ENCODE peak calls at places on chromosomes 1 and 21, in ten cellular contexts. One of them, this sample, is unnamed.

GRCh38 chr1:224329484-224329841 is 509 bp downstream of the NVL start:
- DNase-seq in activated B cell treated with CpG ODN at 0.5 μM for 24 hours: no peak
- DNase-seq in activated T-cell treated with anti-CD3 and anti-CD28 coated beads for 1 hour: no peak
- DNase-seq in CD14-positive monocyte: no peak
- DNase-seq in left lung: no peak
- DNase-seq in aorta: no peak
- DNase-seq in hippocampal formation: no peak
- DNase-seq in dorsolateral prefrontal cortex: no peak
- DNase-seq in fibroblast of gingiva: no peak
- DNase-seq in NCI-H1048: no peak
- DNase-seq in this sample: no peak

GRCh38 chr1:19596719-19597462 is 47.2 kb upstream of the NBL1 start:
- DNase-seq in activated B cell treated with CpG ODN at 0.5 μM for 24 hours: peak; percentile 86
- DNase-seq in activated T-cell treated with anti-CD3 and anti-CD28 coated beads for 1 hour: peak; percentile 93
- DNase-seq in CD14-positive monocyte: peak; percentile 98
- DNase-seq in left lung: peak; percentile 96
- DNase-seq in aorta: peak; percentile 98
- DNase-seq in hippocampal formation: peak; percentile 89
- DNase-seq in dorsolateral prefrontal cortex: peak; percentile 90
- DNase-seq in fibroblast of gingiva: peak; percentile 97
- DNase-seq in NCI-H1048: peak; percentile 92
- DNase-seq in this sample: peak; percentile 94

GRCh38 chr1:156767879-156768608 is 709 bp downstream of the PRCC start:
- DNase-seq in activated B cell treated with CpG ODN at 0.5 μM for 24 hours: no peak
- DNase-seq in activated T-cell treated with anti-CD3 and anti-CD28 coated beads for 1 hour: no peak
- DNase-seq in CD14-positive monocyte: peak; percentile 64
- DNase-seq in left lung: peak; percentile 86
- DNase-seq in aorta: peak; percentile 86
- DNase-seq in hippocampal formation: no peak
- DNase-seq in dorsolateral prefrontal cortex: no peak
- DNase-seq in fibroblast of gingiva: no peak
- DNase-seq in NCI-H1048: no peak
- DNase-seq in this sample: no peak

GRCh38 chr1:101314244-101314643 is 77.4 kb downstream of the S1PR1 start:
- DNase-seq in activated B cell treated with CpG ODN at 0.5 μM for 24 hours: no peak
- DNase-seq in activated T-cell treated with anti-CD3 and anti-CD28 coated beads for 1 hour: no peak
- DNase-seq in CD14-positive monocyte: no peak
- DNase-seq in left lung: no peak
- DNase-seq in aorta: no peak
- DNase-seq in hippocampal formation: no peak
- DNase-seq in dorsolateral prefrontal cortex: no peak
- DNase-seq in fibroblast of gingiva: no peak
- DNase-seq in NCI-H1048: no peak
- DNase-seq in this sample: no peak

GRCh38 chr1:224510880-224511645 is 76.5 kb upstream of the WDR26 start:
- DNase-seq in activated B cell treated with CpG ODN at 0.5 μM for 24 hours: no peak
- DNase-seq in activated T-cell treated with anti-CD3 and anti-CD28 coated beads for 1 hour: no peak
- DNase-seq in CD14-positive monocyte: no peak
- DNase-seq in left lung: no peak
- DNase-seq in aorta: no peak
- DNase-seq in hippocampal formation: no peak
- DNase-seq in dorsolateral prefrontal cortex: no peak
- DNase-seq in fibroblast of gingiva: peak; percentile 65
- DNase-seq in NCI-H1048: no peak
- DNase-seq in this sample: no peak

GRCh38 chr1:46203738-46204405 is 738 bp downstream of the LURAP1 start:
- DNase-seq in activated B cell treated with CpG ODN at 0.5 μM for 24 hours: no peak
- DNase-seq in activated T-cell treated with anti-CD3 and anti-CD28 coated beads for 1 hour: no peak
- DNase-seq in CD14-positive monocyte: no peak
- DNase-seq in left lung: no peak
- DNase-seq in aorta: no peak
- DNase-seq in hippocampal formation: peak; percentile 53
- DNase-seq in dorsolateral prefrontal cortex: no peak
- DNase-seq in fibroblast of gingiva: no peak
- DNase-seq in NCI-H1048: no peak
- DNase-seq in this sample: no peak

GRCh38 chr1:1908506-1908791 is 6.6 kb upstream of the CALML6 start:
- DNase-seq in activated B cell treated with CpG ODN at 0.5 μM for 24 hours: peak; percentile 50
- DNase-seq in activated T-cell treated with anti-CD3 and anti-CD28 coated beads for 1 hour: no peak
- DNase-seq in CD14-positive monocyte: peak; percentile 50
- DNase-seq in left lung: no peak
- DNase-seq in aorta: peak; percentile 86
- DNase-seq in hippocampal formation: no peak
- DNase-seq in dorsolateral prefrontal cortex: no peak
- DNase-seq in fibroblast of gingiva: no peak
- DNase-seq in NCI-H1048: no peak
- DNase-seq in this sample: no peak

GRCh38 chr1:87826639-87827345 is 498.1 kb downstream of the LMO4 start:
- DNase-seq in activated B cell treated with CpG ODN at 0.5 μM for 24 hours: no peak
- DNase-seq in activated T-cell treated with anti-CD3 and anti-CD28 coated beads for 1 hour: no peak
- DNase-seq in CD14-positive monocyte: peak; percentile 53
- DNase-seq in left lung: no peak
- DNase-seq in aorta: no peak
- DNase-seq in hippocampal formation: no peak
- DNase-seq in dorsolateral prefrontal cortex: no peak
- DNase-seq in fibroblast of gingiva: peak; percentile 94
- DNase-seq in NCI-H1048: no peak
- DNase-seq in this sample: no peak

GRCh38 chr1:43750083-43750482 is 42.7 kb downstream of the ST3GAL3 start:
- DNase-seq in activated B cell treated with CpG ODN at 0.5 μM for 24 hours: no peak
- DNase-seq in activated T-cell treated with anti-CD3 and anti-CD28 coated beads for 1 hour: no peak
- DNase-seq in CD14-positive monocyte: no peak
- DNase-seq in left lung: no peak
- DNase-seq in aorta: no peak
- DNase-seq in hippocampal formation: no peak
- DNase-seq in dorsolateral prefrontal cortex: no peak
- DNase-seq in fibroblast of gingiva: peak; percentile 8
- DNase-seq in NCI-H1048: no peak
- DNase-seq in this sample: no peak

GRCh38 chr1:217272385-217272784 is 358.5 kb downstream of the GPATCH2 start:
- DNase-seq in activated B cell treated with CpG ODN at 0.5 μM for 24 hours: no peak
- DNase-seq in activated T-cell treated with anti-CD3 and anti-CD28 coated beads for 1 hour: no peak
- DNase-seq in CD14-positive monocyte: no peak
- DNase-seq in left lung: no peak
- DNase-seq in aorta: no peak
- DNase-seq in hippocampal formation: no peak
- DNase-seq in dorsolateral prefrontal cortex: no peak
- DNase-seq in fibroblast of gingiva: peak; percentile 56
- DNase-seq in NCI-H1048: no peak
- DNase-seq in this sample: no peak

GRCh38 chr1:6180578-6181311 is 624 bp upstream of the CHD5 start:
- DNase-seq in activated B cell treated with CpG ODN at 0.5 μM for 24 hours: no peak
- DNase-seq in activated T-cell treated with anti-CD3 and anti-CD28 coated beads for 1 hour: no peak
- DNase-seq in CD14-positive monocyte: no peak
- DNase-seq in left lung: no peak
- DNase-seq in aorta: no peak
- DNase-seq in hippocampal formation: no peak
- DNase-seq in dorsolateral prefrontal cortex: no peak
- DNase-seq in fibroblast of gingiva: no peak
- DNase-seq in NCI-H1048: no peak
- DNase-seq in this sample: no peak

GRCh38 chr1:9476790-9477463 is 62.3 kb upstream of the SLC25A33 start:
- DNase-seq in activated B cell treated with CpG ODN at 0.5 μM for 24 hours: no peak
- DNase-seq in activated T-cell treated with anti-CD3 and anti-CD28 coated beads for 1 hour: no peak
- DNase-seq in CD14-positive monocyte: no peak
- DNase-seq in left lung: no peak
- DNase-seq in aorta: no peak
- DNase-seq in hippocampal formation: no peak
- DNase-seq in dorsolateral prefrontal cortex: no peak
- DNase-seq in fibroblast of gingiva: no peak
- DNase-seq in NCI-H1048: no peak
- DNase-seq in this sample: no peak

GRCh38 chr21:43284700-43285099 is 115.9 kb downstream of the CRYAA start:
- DNase-seq in activated B cell treated with CpG ODN at 0.5 μM for 24 hours: no peak
- DNase-seq in activated T-cell treated with anti-CD3 and anti-CD28 coated beads for 1 hour: no peak
- DNase-seq in CD14-positive monocyte: no peak
- DNase-seq in left lung: no peak
- DNase-seq in aorta: no peak
- DNase-seq in hippocampal formation: no peak
- DNase-seq in dorsolateral prefrontal cortex: no peak
- DNase-seq in fibroblast of gingiva: no peak
- DNase-seq in NCI-H1048: no peak
- DNase-seq in this sample: no peak

GRCh38 chr1:186195377-186195931 is 179.6 kb downstream of the TPR start:
- DNase-seq in activated B cell treated with CpG ODN at 0.5 μM for 24 hours: no peak
- DNase-seq in activated T-cell treated with anti-CD3 and anti-CD28 coated beads for 1 hour: no peak
- DNase-seq in CD14-positive monocyte: no peak
- DNase-seq in left lung: no peak
- DNase-seq in aorta: no peak
- DNase-seq in hippocampal formation: no peak
- DNase-seq in dorsolateral prefrontal cortex: no peak
- DNase-seq in fibroblast of gingiva: no peak
- DNase-seq in NCI-H1048: no peak
- DNase-seq in this sample: no peak

GRCh38 chr1:209805341-209805781 is 581 bp downstream of the IRF6 start:
- DNase-seq in activated B cell treated with CpG ODN at 0.5 μM for 24 hours: no peak
- DNase-seq in activated T-cell treated with anti-CD3 and anti-CD28 coated beads for 1 hour: no peak
- DNase-seq in CD14-positive monocyte: no peak
- DNase-seq in left lung: no peak
- DNase-seq in aorta: no peak
- DNase-seq in hippocampal formation: no peak
- DNase-seq in dorsolateral prefrontal cortex: no peak
- DNase-seq in fibroblast of gingiva: no peak
- DNase-seq in NCI-H1048: no peak
- DNase-seq in this sample: no peak

GRCh38 chr1:55203064-55203463 is 12.1 kb downstream of the USP24 start:
- DNase-seq in activated B cell treated with CpG ODN at 0.5 μM for 24 hours: no peak
- DNase-seq in activated T-cell treated with anti-CD3 and anti-CD28 coated beads for 1 hour: no peak
- DNase-seq in CD14-positive monocyte: no peak
- DNase-seq in left lung: no peak
- DNase-seq in aorta: no peak
- DNase-seq in hippocampal formation: no peak
- DNase-seq in dorsolateral prefrontal cortex: no peak
- DNase-seq in fibroblast of gingiva: no peak
- DNase-seq in NCI-H1048: no peak
- DNase-seq in this sample: no peak

GRCh38 chr1:207959141-207959825 is 48.4 kb upstream of the CD34 start:
- DNase-seq in activated B cell treated with CpG ODN at 0.5 μM for 24 hours: peak; percentile 23
- DNase-seq in activated T-cell treated with anti-CD3 and anti-CD28 coated beads for 1 hour: no peak
- DNase-seq in CD14-positive monocyte: no peak
- DNase-seq in left lung: peak; percentile 88
- DNase-seq in aorta: peak; percentile 96
- DNase-seq in hippocampal formation: peak; percentile 7
- DNase-seq in dorsolateral prefrontal cortex: no peak
- DNase-seq in fibroblast of gingiva: peak; percentile 53
- DNase-seq in NCI-H1048: no peak
- DNase-seq in this sample: no peak

GRCh38 chr1:160168609-160169369 is 17.4 kb downstream of the ATP1A4 start:
- DNase-seq in activated B cell treated with CpG ODN at 0.5 μM for 24 hours: no peak
- DNase-seq in activated T-cell treated with anti-CD3 and anti-CD28 coated beads for 1 hour: no peak
- DNase-seq in CD14-positive monocyte: no peak
- DNase-seq in left lung: no peak
- DNase-seq in aorta: no peak
- DNase-seq in hippocampal formation: no peak
- DNase-seq in dorsolateral prefrontal cortex: no peak
- DNase-seq in fibroblast of gingiva: peak; percentile 51
- DNase-seq in NCI-H1048: no peak
- DNase-seq in this sample: no peak

GRCh38 chr1:152502496-152503180 is 8.0 kb upstream of the LCE5A start:
- DNase-seq in activated B cell treated with CpG ODN at 0.5 μM for 24 hours: no peak
- DNase-seq in activated T-cell treated with anti-CD3 and anti-CD28 coated beads for 1 hour: no peak
- DNase-seq in CD14-positive monocyte: no peak
- DNase-seq in left lung: no peak
- DNase-seq in aorta: no peak
- DNase-seq in hippocampal formation: no peak
- DNase-seq in dorsolateral prefrontal cortex: no peak
- DNase-seq in fibroblast of gingiva: no peak
- DNase-seq in NCI-H1048: no peak
- DNase-seq in this sample: no peak

GRCh38 chr1:65407875-65408274 is 12.6 kb upstream of the LEPR start:
- DNase-seq in activated B cell treated with CpG ODN at 0.5 μM for 24 hours: no peak
- DNase-seq in activated T-cell treated with anti-CD3 and anti-CD28 coated beads for 1 hour: no peak
- DNase-seq in CD14-positive monocyte: no peak
- DNase-seq in left lung: no peak
- DNase-seq in aorta: no peak
- DNase-seq in hippocampal formation: no peak
- DNase-seq in dorsolateral prefrontal cortex: no peak
- DNase-seq in fibroblast of gingiva: no peak
- DNase-seq in NCI-H1048: no peak
- DNase-seq in this sample: no peak

GRCh38 chr1:117652421-117652820 is 46.6 kb downstream of the TENT5C start:
- DNase-seq in activated B cell treated with CpG ODN at 0.5 μM for 24 hours: peak; percentile 1
- DNase-seq in activated T-cell treated with anti-CD3 and anti-CD28 coated beads for 1 hour: no peak
- DNase-seq in CD14-positive monocyte: no peak
- DNase-seq in left lung: no peak
- DNase-seq in aorta: no peak
- DNase-seq in hippocampal formation: no peak
- DNase-seq in dorsolateral prefrontal cortex: no peak
- DNase-seq in fibroblast of gingiva: no peak
- DNase-seq in NCI-H1048: no peak
- DNase-seq in this sample: no peak

GRCh38 chr1:52059888-52060287 is 3.8 kb downstream of the BTF3L4 start:
- DNase-seq in activated B cell treated with CpG ODN at 0.5 μM for 24 hours: no peak
- DNase-seq in activated T-cell treated with anti-CD3 and anti-CD28 coated beads for 1 hour: no peak
- DNase-seq in CD14-positive monocyte: no peak
- DNase-seq in left lung: no peak
- DNase-seq in aorta: no peak
- DNase-seq in hippocampal formation: no peak
- DNase-seq in dorsolateral prefrontal cortex: no peak
- DNase-seq in fibroblast of gingiva: no peak
- DNase-seq in NCI-H1048: no peak
- DNase-seq in this sample: no peak

GRCh38 chr1:225603538-225604354 is 49.2 kb downstream of the ENAH start:
- DNase-seq in activated B cell treated with CpG ODN at 0.5 μM for 24 hours: no peak
- DNase-seq in activated T-cell treated with anti-CD3 and anti-CD28 coated beads for 1 hour: no peak
- DNase-seq in CD14-positive monocyte: no peak
- DNase-seq in left lung: no peak
- DNase-seq in aorta: no peak
- DNase-seq in hippocampal formation: no peak
- DNase-seq in dorsolateral prefrontal cortex: no peak
- DNase-seq in fibroblast of gingiva: peak; percentile 41
- DNase-seq in NCI-H1048: no peak
- DNase-seq in this sample: no peak

GRCh38 chr1:204921855-204922516 is 51.3 kb downstream of the NFASC start:
- DNase-seq in activated B cell treated with CpG ODN at 0.5 μM for 24 hours: no peak
- DNase-seq in activated T-cell treated with anti-CD3 and anti-CD28 coated beads for 1 hour: no peak
- DNase-seq in CD14-positive monocyte: no peak
- DNase-seq in left lung: no peak
- DNase-seq in aorta: no peak
- DNase-seq in hippocampal formation: no peak
- DNase-seq in dorsolateral prefrontal cortex: no peak
- DNase-seq in fibroblast of gingiva: no peak
- DNase-seq in NCI-H1048: no peak
- DNase-seq in this sample: no peak

GRCh38 chr1:3695326-3696217 is 43.3 kb downstream of the TP73 start:
- DNase-seq in activated B cell treated with CpG ODN at 0.5 μM for 24 hours: no peak
- DNase-seq in activated T-cell treated with anti-CD3 and anti-CD28 coated beads for 1 hour: peak; percentile 23
- DNase-seq in CD14-positive monocyte: no peak
- DNase-seq in left lung: peak; percentile 88
- DNase-seq in aorta: no peak
- DNase-seq in hippocampal formation: peak; percentile 59
- DNase-seq in dorsolateral prefrontal cortex: peak; percentile 53
- DNase-seq in fibroblast of gingiva: peak; percentile 10
- DNase-seq in NCI-H1048: no peak
- DNase-seq in this sample: peak; percentile 26

GRCh38 chr1:185966487-185966886 is 232.3 kb downstream of the HMCN1 start:
- DNase-seq in activated B cell treated with CpG ODN at 0.5 μM for 24 hours: no peak
- DNase-seq in activated T-cell treated with anti-CD3 and anti-CD28 coated beads for 1 hour: no peak
- DNase-seq in CD14-positive monocyte: no peak
- DNase-seq in left lung: no peak
- DNase-seq in aorta: no peak
- DNase-seq in hippocampal formation: no peak
- DNase-seq in dorsolateral prefrontal cortex: no peak
- DNase-seq in fibroblast of gingiva: no peak
- DNase-seq in NCI-H1048: no peak
- DNase-seq in this sample: no peak

GRCh38 chr21:35204850-35205564 is 155.9 kb upstream of the RUNX1 start:
- DNase-seq in activated B cell treated with CpG ODN at 0.5 μM for 24 hours: no peak
- DNase-seq in activated T-cell treated with anti-CD3 and anti-CD28 coated beads for 1 hour: no peak
- DNase-seq in CD14-positive monocyte: no peak
- DNase-seq in left lung: peak; percentile 82
- DNase-seq in aorta: peak; percentile 88
- DNase-seq in hippocampal formation: peak; percentile 38
- DNase-seq in dorsolateral prefrontal cortex: peak; percentile 47
- DNase-seq in fibroblast of gingiva: peak; percentile 86
- DNase-seq in NCI-H1048: no peak
- DNase-seq in this sample: no peak